ENCODE peak calls at places on chromosomes 16 and 17, in five cellular contexts. C, K, R, N and Q are unnamed samples.

GRCh38 chr16:35196313-35196712 is 1736.9 kb downstream of the TP53TG3F start:
- DNase-seq in C (no peak), K (no peak), R (no peak), N (no peak), Q (no peak)

GRCh38 chr16:88468289-88469129 is 15.4 kb downstream of the ZFPM1 start:
- DNase-seq in C (no peak), K (no peak), R (peak; percentile 76), N (no peak), Q (no peak)

GRCh38 chr16:65600629-65601028 is 478.8 kb upstream of the CDH11 start:
- DNase-seq in C (no peak), K (no peak), R (no peak), N (no peak), Q (no peak)

GRCh38 chr16:85902366-85903155 is 3.6 kb downstream of the IRF8 start:
- DNase-seq in C (peak; percentile 48), K (no peak), R (no peak), N (no peak), Q (no peak)

GRCh38 chr17:269616-270514 is 82.7 kb downstream of the RPH3AL start:
- DNase-seq in C (no peak), K (no peak), R (no peak), N (no peak), Q (no peak)

GRCh38 chr17:65785109-65785508 is 223.7 kb upstream of the AXIN2 start:
- DNase-seq in C (no peak), K (no peak), R (peak; percentile 18), N (no peak), Q (no peak)

GRCh38 chr17:63496663-63497400 is 20.0 kb downstream of the ACE start:
- DNase-seq in C (no peak), K (no peak), R (no peak), N (no peak), Q (no peak)

GRCh38 chr17:49022391-49022941 is 25.3 kb downstream of the IGF2BP1 start:
- DNase-seq in C (no peak), K (no peak), R (peak; percentile 53), N (no peak), Q (no peak)

GRCh38 chr17:36629252-36629847 is 28.0 kb downstream of the MRM1 start:
- DNase-seq in C (peak; percentile 68), K (peak; percentile 81), R (peak; percentile 90), N (peak; percentile 74), Q (peak; percentile 42)

GRCh38 chr17:15456486-15456885 is 10.9 kb downstream of the CDRT4 start:
- DNase-seq in C (no peak), K (no peak), R (no peak), N (no peak), Q (no peak)

GRCh38 chr17:65058151-65058550 is 1.6 kb upstream of the GNA13 start:
- DNase-seq in C (no peak), K (no peak), R (no peak), N (no peak), Q (no peak)

GRCh38 chr17:68458260-68459029 is 1.1 kb upstream of the WIPI1 start:
- DNase-seq in C (no peak), K (no peak), R (no peak), N (no peak), Q (no peak)

GRCh38 chr17:44279586-44280344 is 11.8 kb upstream of the SLC4A1 start:
- DNase-seq in C (no peak), K (no peak), R (no peak), N (no peak), Q (peak; percentile 5)

GRCh38 chr17:57567278-57567677 is 177.8 kb downstream of the CCDC182 start:
- DNase-seq in C (no peak), K (peak; percentile 97), R (no peak), N (no peak), Q (peak; percentile 76)

GRCh38 chr16:12406158-12406557 is 397.5 kb downstream of the CPPED1 start:
- DNase-seq in C (no peak), K (no peak), R (no peak), N (no peak), Q (no peak)

GRCh38 chr16:73122604-73123386 is 74.9 kb upstream of the ZFHX3 start:
- DNase-seq in C (no peak), K (no peak), R (no peak), N (no peak), Q (no peak)

GRCh38 chr17:56908061-56908542 is 5.7 kb downstream of the TRIM25 start:
- DNase-seq in C (peak; percentile 52), K (no peak), R (no peak), N (no peak), Q (no peak)

GRCh38 chr17:79556263-79556662 is 54.6 kb downstream of the RBFOX3 start:
- DNase-seq in C (no peak), K (no peak), R (no peak), N (no peak), Q (no peak)